ENCODE peak calls at places on chromosomes 4 and X, in four cellular contexts. O, T, U and H are unnamed samples.
A peak's percentile ranks its signal among the peaks of the same experiment; 100 is the strongest.

GRCh38 chr4:6749340-6750171 is 33.0 kb upstream of the KIAA0232 start:
- DNase-seq in O (peak; percentile 15), U (no peak), T (peak; percentile 63), H (no peak)

GRCh38 chr4:172654482-172654881 is 514.1 kb upstream of the GALNT7 start:
- DNase-seq in U (no peak), O (no peak), T (no peak), H (peak; percentile 16)

GRCh38 chrX:118693843-118694242 is 33.6 kb upstream of the IL13RA1 start:
- DNase-seq in U (no peak), O (no peak), T (no peak), H (no peak)

GRCh38 chrX:107982356-107982755 is at the start of gene TEX13B:
- DNase-seq in O (no peak), T (no peak), U (no peak), H (no peak)

GRCh38 chr4:90718926-90719325 is 591.7 kb downstream of the CCSER1 start:
- DNase-seq in T (no peak), O (no peak), U (no peak), H (peak; percentile 50)

GRCh38 chr4:85127653-85128052 is 161.2 kb upstream of the WDFY3 start:
- DNase-seq in T (peak; percentile 54), O (no peak), U (no peak), H (no peak)

GRCh38 chrX:13658602-13659001 is 5.7 kb downstream of the TCEANC start:
- DNase-seq in U (no peak), O (peak; percentile 23), T (no peak), H (no peak)

GRCh38 chr4:154124539-154125255 is 335.8 kb upstream of the SFRP2 start:
- DNase-seq in U (peak; percentile 66), O (peak; percentile 56), T (no peak), H (peak; percentile 86)

GRCh38 chr4:95091272-95091671 is 333.5 kb downstream of the BMPR1B start:
- DNase-seq in U (no peak), T (no peak), O (no peak), H (no peak)

DNA sequence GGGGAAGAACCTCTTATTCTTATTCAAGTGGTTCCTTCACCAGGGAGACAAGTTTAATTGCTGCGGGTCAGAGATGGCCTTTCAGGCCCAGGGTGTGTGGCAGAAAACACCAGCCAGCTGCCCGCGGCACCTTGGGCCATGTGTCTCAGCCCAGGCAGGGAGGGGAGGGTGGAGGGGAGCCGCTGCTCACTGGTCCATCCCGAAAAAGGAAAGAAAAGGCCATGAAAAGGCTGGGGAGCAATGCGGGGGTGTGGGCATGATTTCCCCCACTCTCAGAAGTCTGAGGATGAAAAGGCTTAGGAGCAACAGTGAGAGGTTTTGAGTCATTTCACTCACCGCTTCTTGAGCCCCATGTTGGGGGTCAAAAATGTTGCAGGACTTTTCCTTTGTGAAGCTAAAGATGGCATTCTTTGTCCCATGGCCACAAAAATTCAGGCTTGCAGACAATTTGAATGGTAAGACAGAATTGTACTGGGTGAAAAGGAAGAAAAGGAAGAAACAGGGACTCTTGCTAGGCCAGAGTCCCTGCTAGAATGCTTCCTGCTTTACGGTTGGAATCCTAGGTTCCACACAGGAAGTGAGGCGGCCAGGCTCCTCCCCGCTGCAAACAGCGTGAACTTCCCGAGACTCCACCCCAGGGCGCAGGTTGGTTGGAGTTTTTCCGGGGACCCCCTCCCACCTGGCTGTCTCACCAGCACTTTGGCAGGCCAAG is 17.4 kb upstream of the FAM47E start:
- DNase-seq in U (peak; percentile 66), O (no peak), T (no peak), H (no peak)
- H3K4me3 ChIP-seq in U (peak overlapping the region; percentile 90), O (no peak overlapping the region), T (no peak overlapping the region), H (no peak overlapping the region)

GRCh38 chr4:10079256-10079655 is 37.3 kb downstream of the WDR1 start:
- DNase-seq in T (peak; percentile 5), O (no peak), U (no peak), H (no peak)
- H3K36me3 ChIP-seq in T (peaks cover 70% of the 10 kb centered on the region), O (peaks cover 96% of the 10 kb centered on the region), U (peaks cover 92% of the 10 kb centered on the region), H (peaks cover 5% of the 10 kb centered on the region)

GRCh38 chrX:85365370-85365995 is 14.0 kb downstream of the POF1B start:
- DNase-seq in O (no peak), T (no peak), U (no peak), H (no peak)
- TF ChIP-seq CTCF in O (no peak), T (no peak), U (peak; percentile 8), H (no peak)

GRCh38 chr4:80255374-80256095 is 10.9 kb upstream of the FGF5 start:
- DNase-seq in T (no peak), U (no peak), O (no peak), H (no peak)
- H3K4me3 ChIP-seq in T (no peak overlapping the region), U (no peak overlapping the region), O (no peak overlapping the region), H (no peak overlapping the region)

GRCh38 chr4:20554134-20554533 is 146.1 kb upstream of the PACRGL start:
- DNase-seq in T (no peak), O (no peak), U (no peak), H (no peak)

DNA sequence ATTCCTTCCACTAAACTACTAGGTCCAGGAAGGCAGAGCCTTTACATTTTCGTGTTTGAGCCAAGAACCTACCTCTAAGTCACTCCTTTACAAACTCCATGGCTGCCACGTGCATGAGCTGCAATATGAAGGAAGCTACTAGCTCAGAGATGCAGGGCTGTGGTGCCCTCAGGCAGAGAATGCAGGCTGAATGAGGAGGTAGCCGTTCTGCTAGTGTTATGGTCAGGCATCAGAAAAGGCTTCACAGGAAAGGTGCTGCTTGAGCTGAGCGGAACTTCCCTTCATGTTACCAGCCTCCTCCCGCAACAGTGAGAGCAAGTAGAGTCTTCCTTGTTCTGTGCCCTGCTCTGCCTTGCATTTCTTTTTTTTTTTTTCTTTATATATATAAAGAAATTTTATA is 148.3 kb upstream of the PACRGL start:
- DNase-seq in U (no peak), T (no peak), O (no peak), H (no peak)
- H3K36me3 ChIP-seq in U (no peaks in the 10 kb centered on the region), T (no peaks in the 10 kb centered on the region), O (no peaks in the 10 kb centered on the region), H (no peaks in the 10 kb centered on the region)

GRCh38 chr4:99723555-99724450 is 66.2 kb upstream of the C4orf54 start:
- DNase-seq in U (peak; percentile 53), T (peak; percentile 90), O (peak; percentile 53), H (peak; percentile 68)
- TF ChIP-seq CTCF in U (no peak), T (no peak), O (no peak), H (no peak)

GRCh38 chrX:41009816-41010187 is 75.4 kb upstream of the USP9X start:
- DNase-seq in U (peak; percentile 40), T (no peak), O (no peak), H (no peak)
- H3K4me3 ChIP-seq in U (no peak overlapping the region), T (no peak overlapping the region), O (no peak overlapping the region), H (no peak overlapping the region)

GRCh38 chr4:1834047-1834769 is 21.7 kb downstream of the LETM1 start:
- DNase-seq in U (no peak), O (no peak), T (no peak), H (no peak)
- H3K36me3 ChIP-seq in U (peaks cover 49% of the 10 kb centered on the region), O (peaks cover 71% of the 10 kb centered on the region), T (peaks cover 50% of the 10 kb centered on the region), H (peaks cover 5% of the 10 kb centered on the region)

DNA sequence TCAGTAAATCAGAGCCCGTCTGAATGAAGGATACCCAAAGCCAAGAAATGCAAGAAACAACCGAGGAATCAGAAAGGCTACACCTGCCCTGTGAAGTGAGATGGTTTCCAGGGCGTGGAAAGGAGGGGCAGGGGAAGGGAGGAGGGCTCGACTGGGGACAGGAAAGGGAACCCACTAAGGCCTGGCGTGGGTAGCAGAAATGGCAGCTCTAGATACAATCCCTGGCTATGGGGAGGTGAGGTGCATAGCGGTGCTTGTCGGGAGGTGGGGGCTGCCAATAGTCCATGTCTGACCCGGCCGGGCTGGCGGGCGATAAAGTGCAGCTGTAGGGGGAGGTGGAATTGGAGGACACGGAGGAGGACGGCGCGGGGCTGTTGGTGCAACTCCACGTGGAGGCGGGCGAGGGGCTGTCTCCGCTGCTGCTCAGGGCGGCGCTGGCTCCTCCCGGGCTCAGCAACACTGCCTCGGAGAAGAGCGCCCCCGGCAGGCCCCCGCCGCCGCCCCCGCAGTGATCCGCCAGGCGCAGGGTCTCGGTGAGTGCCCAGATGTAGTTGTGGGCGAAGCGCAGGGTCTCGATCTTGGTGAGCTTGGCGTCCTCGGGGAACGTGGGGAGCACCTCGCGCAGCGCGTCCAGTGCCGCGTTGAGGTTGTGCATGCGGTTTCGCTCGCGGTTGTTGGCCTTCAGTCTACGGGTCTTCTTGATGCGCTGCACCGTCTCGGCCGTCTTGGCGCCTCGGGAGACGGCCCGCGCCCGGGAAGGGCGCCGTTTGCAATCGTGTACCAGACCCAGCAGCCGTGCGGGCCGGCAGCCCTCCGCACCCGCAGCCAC is 1.3 kb downstream of the NEUROG2 start:
- DNase-seq in U (no peak), T (no peak), O (no peak), H (no peak)
- TF ChIP-seq CTCF in U (no peak), T (no peak), O (no peak), H (no peak)